ENCODE peak calls at places on chromosomes 2 and 18, in eight cellular contexts. B, P, H, L, S, A, Q and J are unnamed samples.

GRCh38 chr18:68722807-68723206 is 7.9 kb upstream of the TMX3 start:
- DNase-seq in B (no peak), P (no peak), H (no peak), L (no peak), S (no peak), A (no peak), Q (no peak), J (no peak)

GRCh38 chr2:219433666-219434467 is 776 bp upstream of the SPEG start:
- DNase-seq in B (peak), P (peak), H (no peak), L (peak), S (peak), A (peak), Q (no peak), J (no peak)

GRCh38 chr2:194725169-194725568 is 931.9 kb upstream of the SLC39A10 start:
- DNase-seq in B (no peak), P (no peak), H (no peak), L (no peak), S (no peak), A (no peak), Q (no peak), J (no peak)

GRCh38 chr2:46097714-46098480 is 199.3 kb upstream of the EPAS1 start:
- DNase-seq in B (peak), P (no peak), H (no peak), L (no peak), S (peak), A (peak), Q (no peak), J (peak)

GRCh38 chr2:64768426-64769033 is 114.8 kb upstream of the SERTAD2 start:
- DNase-seq in B (no peak), P (no peak), H (no peak), L (peak), S (no peak), A (no peak), Q (no peak), J (no peak)

GRCh38 chr2:59277656-59278055 is 1036.5 kb upstream of the FANCL start:
- DNase-seq in B (no peak), P (no peak), H (no peak), L (no peak), S (no peak), A (no peak), Q (no peak), J (no peak)

GRCh38 chr2:42196403-42197267 is 27.5 kb downstream of the EML4 start:
- DNase-seq in B (peak), P (peak), H (no peak), L (peak), S (no peak), A (peak), Q (no peak), J (peak)

GRCh38 chr2:33104052-33104623 is 157.4 kb downstream of the LTBP1 start:
- DNase-seq in B (no peak), P (no peak), H (no peak), L (no peak), S (no peak), A (no peak), Q (no peak), J (no peak)

GRCh38 chr18:58364867-58365533 is 263.9 kb downstream of the ALPK2 start:
- DNase-seq in B (no peak), P (no peak), H (no peak), L (no peak), S (no peak), A (no peak), Q (no peak), J (no peak)

GRCh38 chr2:231455222-231455621 is 9.1 kb downstream of the NCL start:
- DNase-seq in B (no peak), P (no peak), H (no peak), L (no peak), S (no peak), A (no peak), Q (peak), J (no peak)

GRCh38 chr18:57942090-57942489 is 101.9 kb upstream of the NEDD4L start:
- DNase-seq in B (no peak), P (no peak), H (peak), L (no peak), S (no peak), A (no peak), Q (no peak), J (no peak)

GRCh38 chr2:64695656-64696310 is 42.1 kb upstream of the SERTAD2 start:
- DNase-seq in B (no peak), P (no peak), H (no peak), L (no peak), S (no peak), A (no peak), Q (no peak), J (no peak)

GRCh38 chr18:70693196-70693595 is 404.4 kb downstream of the SOCS6 start:
- DNase-seq in B (peak), P (no peak), H (no peak), L (no peak), S (no peak), A (no peak), Q (no peak), J (no peak)

GRCh38 chr2:167692191-167692590 is 555.2 kb downstream of the STK39 start:
- DNase-seq in B (no peak), P (no peak), H (no peak), L (no peak), S (no peak), A (no peak), Q (no peak), J (no peak)

GRCh38 chr18:54961868-54962267 is 2.6 kb upstream of the CCDC68 start:
- DNase-seq in B (no peak), P (no peak), H (peak), L (no peak), S (no peak), A (no peak), Q (no peak), J (no peak)

GRCh38 chr2:85154048-85154753 is 21.0 kb downstream of the TCF7L1 start:
- DNase-seq in B (no peak), P (no peak), H (no peak), L (no peak), S (no peak), A (no peak), Q (no peak), J (no peak)

GRCh38 chr2:133197156-133197555 is 371.1 kb downstream of the NCKAP5 start:
- DNase-seq in B (no peak), P (no peak), H (no peak), L (no peak), S (no peak), A (no peak), Q (no peak), J (no peak)

GRCh38 chr2:150878347-150878746 is 383.3 kb downstream of the RBM43 start:
- DNase-seq in B (peak), P (no peak), H (no peak), L (no peak), S (no peak), A (no peak), Q (no peak), J (no peak)

GRCh38 chr2:85579266-85579935 is 2.0 kb downstream of the VAMP8 start:
- DNase-seq in B (no peak), P (no peak), H (no peak), L (no peak), S (no peak), A (no peak), Q (no peak), J (no peak)

GRCh38 chr18:36335476-36336279 is 38.2 kb downstream of the FHOD3 start:
- DNase-seq in B (no peak), P (no peak), H (peak), L (peak), S (no peak), A (no peak), Q (no peak), J (no peak)

GRCh38 chr18:45590546-45590945 is 24.7 kb upstream of the SLC14A2 start:
- DNase-seq in B (no peak), P (no peak), H (no peak), L (no peak), S (no peak), A (no peak), Q (no peak), J (no peak)

GRCh38 chr2:56151841-56152240 is 31.9 kb upstream of the CCDC85A start:
- DNase-seq in B (no peak), P (no peak), H (peak), L (no peak), S (no peak), A (no peak), Q (no peak), J (no peak)

GRCh38 chr2:172554352-172555271 is 1.3 kb upstream of the PDK1 start:
- DNase-seq in B (no peak), P (no peak), H (no peak), L (peak), S (no peak), A (no peak), Q (no peak), J (no peak)

GRCh38 chr18:12013186-12013916 is 32.0 kb downstream of the IMPA2 start:
- DNase-seq in B (no peak), P (no peak), H (no peak), L (no peak), S (no peak), A (no peak), Q (no peak), J (no peak)

GRCh38 chr2:36455011-36455410 is 99.4 kb downstream of the CRIM1 start:
- DNase-seq in B (no peak), P (no peak), H (no peak), L (no peak), S (no peak), A (no peak), Q (no peak), J (no peak)

GRCh38 chr18:77127769-77128671 is 4.6 kb downstream of the MBP start:
- DNase-seq in B (no peak), P (no peak), H (no peak), L (no peak), S (peak), A (peak), Q (no peak), J (no peak)

GRCh38 chr2:219001100-219001576 is 7.9 kb upstream of the CRYBA2 start:
- DNase-seq in B (no peak), P (no peak), H (no peak), L (no peak), S (no peak), A (no peak), Q (no peak), J (no peak)

GRCh38 chr18:9930299-9930884 is 16.6 kb downstream of the VAPA start:
- DNase-seq in B (no peak), P (no peak), H (no peak), L (no peak), S (no peak), A (no peak), Q (no peak), J (no peak)

GRCh38 chr2:108268001-108268400 is 20.7 kb upstream of the SULT1C2 start:
- DNase-seq in B (no peak), P (no peak), H (no peak), L (no peak), S (no peak), A (no peak), Q (no peak), J (no peak)

DNA sequence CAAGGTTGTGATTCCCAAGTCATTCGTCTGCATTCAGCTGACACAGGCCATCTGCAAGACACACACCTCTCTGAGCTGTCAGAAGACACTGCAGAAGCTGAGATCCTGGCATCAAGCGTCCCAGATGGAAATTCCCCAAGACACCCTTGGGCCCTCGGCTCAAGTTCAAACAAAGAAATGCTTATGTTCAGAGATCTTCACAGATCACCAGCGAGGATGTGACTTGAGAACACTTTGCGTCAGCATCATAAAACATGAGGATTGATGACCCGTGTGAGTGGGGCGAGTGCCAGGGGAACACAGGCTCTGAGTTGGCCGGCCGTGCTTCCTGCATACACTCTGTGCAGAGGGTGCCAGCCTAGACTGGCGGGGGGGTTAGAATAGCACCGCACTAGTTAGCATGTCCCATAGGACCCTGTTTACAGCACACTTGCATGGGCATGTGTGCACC is 36.8 kb downstream of the KCNIP3 start:
- DNase-seq in B (no peak), P (no peak), H (no peak), L (no peak), S (peak), A (peak), Q (peak), J (no peak)
- TF ChIP-seq POLR2AphosphoS5 in B (no peak), P (no peak), H (no peak), L (peak), S (peak), A (peak), Q (no peak), J (no peak)

DNA sequence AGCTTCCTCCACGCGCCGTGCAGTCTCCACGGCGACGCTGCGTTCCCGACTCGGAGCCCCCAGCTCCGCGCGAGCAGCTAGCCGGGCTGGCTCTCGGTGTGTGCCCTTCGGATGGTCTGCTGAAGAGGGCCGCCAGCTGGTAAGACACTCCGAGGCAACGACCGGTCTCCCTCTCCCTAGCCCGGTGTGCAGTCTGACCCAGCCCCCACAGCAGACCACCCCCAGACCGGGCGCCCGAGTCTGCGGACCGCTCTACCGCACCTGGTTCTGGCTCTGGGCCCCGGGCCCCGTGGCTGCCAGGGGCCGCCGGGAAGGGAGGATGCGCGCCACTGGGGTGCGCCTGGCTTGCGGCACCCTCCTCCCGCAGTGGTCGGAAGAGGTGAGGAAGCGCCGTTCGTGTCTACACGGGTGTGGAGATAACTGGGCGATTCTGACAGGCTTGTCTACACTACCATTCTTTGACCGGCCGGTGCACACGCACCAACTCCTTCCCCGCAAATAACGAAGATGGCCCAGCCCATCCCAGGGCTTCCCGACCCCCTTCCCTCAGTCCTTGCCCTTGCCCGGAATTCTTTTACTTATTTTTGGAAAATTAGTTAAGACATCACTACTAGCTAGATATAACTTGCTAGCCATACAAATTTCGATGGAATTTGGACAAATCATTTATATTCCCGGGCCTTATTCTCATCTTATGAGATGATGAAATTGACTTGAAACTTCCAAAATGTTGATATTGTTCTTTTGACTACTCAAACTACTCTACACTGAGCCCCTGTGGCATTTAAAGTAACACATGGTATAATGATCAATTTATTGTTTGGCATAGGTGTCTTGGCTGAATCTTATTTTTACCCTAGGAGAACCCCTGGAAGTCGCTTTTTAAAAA is 1.1 kb downstream of the ERICH2 start:
- DNase-seq in B (peak), P (no peak), H (no peak), L (no peak), S (no peak), A (peak), Q (no peak), J (no peak)
- TF ChIP-seq EP300 in B (no peak), P (no peak), H (no peak), L (no peak), S (no peak), A (no peak), Q (no peak), J (no peak)

GRCh38 chr2:39150890-39151497 is 30.1 kb upstream of the SOS1 start:
- DNase-seq in B (peak), P (no peak), H (no peak), L (no peak), S (no peak), A (no peak), Q (no peak), J (no peak)
- H3K27ac ChIP-seq in B (no peak), P (no peak), H (no peak), L (no peak), S (no peak), A (no peak), Q (no peak), J (no peak)

GRCh38 chr2:235713244-235713643 is 219.4 kb downstream of the AGAP1 start:
- DNase-seq in B (no peak), P (no peak), H (no peak), L (no peak), S (no peak), A (no peak), Q (no peak), J (no peak)

GRCh38 chr2:235709969-235710879 is 216.4 kb downstream of the AGAP1 start:
- DNase-seq in B (no peak), P (no peak), H (no peak), L (no peak), S (peak), A (no peak), Q (no peak), J (no peak)

GRCh38 chr2:235711527-235711926 is 217.7 kb downstream of the AGAP1 start:
- DNase-seq in B (no peak), P (no peak), H (no peak), L (no peak), S (peak), A (no peak), Q (no peak), J (no peak)

GRCh38 chr2:235710933-235711332 is 217.1 kb downstream of the AGAP1 start:
- DNase-seq in B (no peak), P (no peak), H (no peak), L (no peak), S (peak), A (no peak), Q (no peak), J (no peak)

GRCh38 chr2:235712176-235712575 is 218.3 kb downstream of the AGAP1 start:
- DNase-seq in B (no peak), P (no peak), H (no peak), L (no peak), S (peak), A (no peak), Q (no peak), J (no peak)
- TF ChIP-seq POLR2AphosphoS5 in B (no peak), P (no peak), H (no peak), L (no peak), S (no peak), A (no peak), Q (no peak), J (no peak)

DNA sequence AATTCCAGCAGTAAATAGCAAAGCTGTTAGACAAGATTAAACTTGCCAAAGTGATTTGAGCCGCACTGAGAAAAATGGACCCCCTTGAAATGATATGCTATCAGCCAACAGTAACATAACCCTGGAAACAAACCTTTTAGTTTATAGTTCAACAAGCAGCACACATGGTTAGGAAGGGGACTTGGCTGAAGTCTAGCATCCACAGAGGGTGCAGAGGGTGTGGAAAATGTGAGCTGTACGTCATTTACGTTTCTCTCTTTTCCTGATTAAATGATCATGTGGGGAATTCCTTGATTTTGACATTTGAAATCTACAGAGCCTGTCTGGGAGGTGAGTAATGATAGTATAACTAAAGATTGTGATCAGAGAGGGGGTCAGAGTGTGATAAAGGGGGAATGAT is 99.7 kb upstream of the COPS8 start:
- DNase-seq in B (no peak), P (no peak), H (no peak), L (no peak), S (no peak), A (no peak), Q (no peak), J (no peak)
- TF ChIP-seq EP300 in B (no peak), P (no peak), H (no peak), L (no peak), S (no peak), A (no peak), Q (no peak), J (no peak)